ENCODE peak calls at places on chromosomes 2 and 18, in six cellular contexts. H, A, S, K, T and C are unnamed samples.

GRCh38 chr2:47905454-47906260 is 641 bp downstream of the FBXO11 start:
- DNase-seq in H (peak; percentile 26), S (no peak), A (peak; percentile 80), T (peak; percentile 66), K (peak; percentile 88), C (peak; percentile 72)

GRCh38 chr2:236536727-236537398 is 32.8 kb upstream of the ACKR3 start:
- DNase-seq in K (no peak), T (no peak), S (no peak), H (no peak), A (no peak), C (peak; percentile 84)

GRCh38 chr2:215410932-215411285 is 25.0 kb downstream of the FN1 start:
- DNase-seq in S (peak; percentile 89), K (no peak), H (peak; percentile 97), A (no peak), T (peak; percentile 91), C (no peak)

GRCh38 chr2:203799905-203800304 is 67.7 kb upstream of the CTLA4 start:
- DNase-seq in A (no peak), H (no peak), K (no peak), T (no peak), S (no peak), C (no peak)

GRCh38 chr2:205734436-205734835 is 52.1 kb downstream of the NRP2 start:
- DNase-seq in H (peak; percentile 67), A (no peak), K (peak; percentile 64), S (no peak), T (peak; percentile 88), C (no peak)

GRCh38 chr2:112768432-112768831 is 4.0 kb upstream of the CKAP2L start:
- DNase-seq in S (no peak), H (peak; percentile 78), T (peak; percentile 82), A (no peak), K (no peak), C (no peak)

GRCh38 chr2:30631051-30631671 is 176.1 kb downstream of the CAPN13 start:
- DNase-seq in T (peak; percentile 25), K (no peak), S (no peak), H (no peak), A (no peak), C (peak; percentile 41)

GRCh38 chr2:179354296-179354695 is 89.7 kb upstream of the SESTD1 start:
- DNase-seq in H (no peak), K (no peak), T (no peak), S (no peak), A (no peak), C (no peak)

GRCh38 chr2:150588210-150588870 is 100.9 kb upstream of the RND3 start:
- DNase-seq in A (no peak), H (peak; percentile 11), K (no peak), T (peak; percentile 42), S (no peak), C (no peak)

GRCh38 chr2:217623513-217623912 is 379.3 kb downstream of the TNS1 start:
- DNase-seq in S (no peak), K (no peak), H (no peak), A (no peak), T (no peak), C (no peak)

DNA sequence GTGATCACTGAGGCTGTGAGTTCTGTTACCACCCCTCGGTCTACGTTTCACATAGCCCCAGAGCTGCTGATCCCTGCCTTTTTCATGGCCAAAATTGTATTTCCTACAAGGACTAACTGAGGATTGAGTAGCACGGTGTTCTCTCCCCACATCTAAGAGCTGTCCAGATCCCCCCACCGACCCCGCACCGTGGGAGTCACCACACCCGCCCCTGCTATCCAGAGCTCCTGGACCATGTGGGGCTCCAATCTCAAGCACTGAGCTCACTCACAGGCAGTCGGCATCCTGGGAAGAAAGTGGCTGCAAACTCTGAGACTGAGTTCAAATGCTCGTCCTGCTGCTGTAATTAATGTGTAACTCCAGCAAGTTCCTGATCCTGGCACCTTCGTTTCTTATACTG is 9.7 kb downstream of the SIX2 start:
- DNase-seq in A (no peak), T (no peak), H (no peak), S (no peak), K (no peak), C (no peak)
- H3K27me3 ChIP-seq in A (peaks cover 79% of the 10 kb centered on the region), T (peaks cover 95% of the 10 kb centered on the region), H (no peaks in the 10 kb centered on the region), S (no peaks in the 10 kb centered on the region), K (peaks cover 100% of the 10 kb centered on the region), C (no peaks in the 10 kb centered on the region)

DNA sequence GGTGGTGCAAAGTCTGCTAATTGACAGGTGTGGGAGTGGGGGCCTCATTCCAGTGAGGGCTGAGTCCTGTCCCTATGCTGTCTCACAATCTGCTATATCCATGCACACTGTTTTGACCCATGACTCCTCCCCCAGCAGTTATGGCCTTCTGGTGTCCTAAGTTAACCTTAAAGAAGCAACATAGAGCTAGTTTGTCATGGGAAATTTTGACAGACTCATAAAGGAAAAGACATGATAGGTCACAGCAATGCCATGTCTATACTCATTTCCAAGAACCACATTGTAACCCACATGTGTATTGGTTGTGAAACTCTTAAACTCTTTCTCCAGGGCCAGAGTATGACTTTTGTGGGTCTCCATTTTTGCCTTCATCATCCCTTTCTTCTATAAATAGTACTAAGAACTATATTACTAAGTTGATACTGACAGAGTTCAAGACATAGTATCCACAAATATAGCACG is 78.2 kb upstream of the SLC1A4 start:
- DNase-seq in H (no peak), A (no peak), S (no peak), K (no peak), T (peak; percentile 22), C (no peak)
- H2AFZ ChIP-seq in H (no peak overlapping the region), A (no peak overlapping the region), S (no peak overlapping the region), K (no peak overlapping the region), T (no peak overlapping the region), C (no peak overlapping the region)

DNA sequence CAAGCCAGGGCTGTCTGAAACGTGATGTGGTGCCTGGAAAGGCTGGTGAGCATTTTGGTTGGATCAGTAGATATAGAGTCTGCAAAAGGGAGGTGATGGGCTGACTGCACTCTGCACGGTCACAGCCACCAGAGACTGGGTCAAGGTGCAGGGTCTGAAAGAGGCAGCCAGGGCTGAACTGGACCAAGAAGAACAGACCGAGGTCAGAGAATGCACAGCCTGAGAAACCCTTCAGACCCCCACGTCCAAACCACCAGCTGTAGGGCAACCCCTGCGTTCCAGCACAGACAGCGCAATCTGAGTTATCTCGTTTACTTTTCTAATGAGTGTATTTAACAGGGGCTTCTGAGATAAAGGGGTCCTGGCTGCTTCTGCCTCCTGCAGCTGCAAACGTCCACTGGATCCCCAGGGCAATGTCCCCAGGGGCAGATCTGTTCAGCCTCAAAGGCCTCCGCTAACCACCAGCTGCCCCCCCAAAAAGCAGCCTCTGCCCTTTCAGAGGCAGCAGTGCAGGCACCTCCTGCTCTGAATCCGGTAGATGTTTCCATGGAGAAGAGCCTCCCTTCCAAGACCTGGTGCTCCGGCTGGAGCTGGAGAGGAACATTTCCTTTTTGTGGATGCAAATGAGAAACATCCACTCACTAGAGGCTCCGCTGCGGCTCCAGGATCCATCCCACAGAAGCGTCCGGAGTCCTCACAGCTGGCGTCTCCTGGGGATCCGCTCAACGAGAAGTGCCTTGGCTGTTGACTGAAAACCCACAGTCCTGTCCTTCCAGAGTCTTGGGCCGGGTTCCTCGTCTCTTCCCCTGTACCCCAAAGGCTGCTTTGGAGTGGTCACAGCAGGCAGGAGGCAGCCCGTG is 977 bp upstream of the KCNG2 start:
- DNase-seq in K (peak; percentile 31), H (no peak), T (no peak), S (no peak), A (no peak), C (no peak)
- H3K9ac ChIP-seq in K (no peak overlapping the region), H (no peak overlapping the region), T (no peak overlapping the region), S (no peak overlapping the region), A (peak overlapping the region; percentile 78), C (no peak overlapping the region)

DNA sequence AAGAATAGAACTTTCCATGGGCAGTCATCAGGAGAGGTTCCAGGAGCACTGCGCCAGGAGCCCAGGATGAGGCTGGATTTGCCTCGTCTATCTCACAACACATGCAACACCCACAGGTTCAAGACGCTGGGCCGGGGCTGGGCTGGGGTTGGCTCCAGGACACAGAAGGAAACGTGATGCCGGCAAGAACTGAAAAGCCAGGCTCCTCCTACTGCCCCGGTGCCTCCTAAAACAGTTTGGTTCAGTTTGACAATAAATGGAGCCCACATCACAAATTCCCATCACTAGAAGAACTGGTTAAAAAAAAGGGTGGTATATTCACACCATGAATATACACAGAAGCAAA is 75.9 kb downstream of the INHBB start:
- DNase-seq in K (no peak), T (no peak), S (no peak), A (no peak), H (no peak), C (no peak)
- H3K27me3 ChIP-seq in K (peaks cover 53% of the 10 kb centered on the region), T (peaks cover 85% of the 10 kb centered on the region), S (peaks cover 24% of the 10 kb centered on the region), A (peaks cover 39% of the 10 kb centered on the region), H (no peaks in the 10 kb centered on the region), C (peaks cover 23% of the 10 kb centered on the region)

GRCh38 chr2:9003366-9003615 is 193 bp downstream of the MBOAT2 start:
- DNase-seq in A (no peak), H (no peak), T (no peak), S (no peak), K (no peak), C (no peak)

GRCh38 chr2:9003616-9004337 is at the start of gene MBOAT2:
- DNase-seq in T (peak; percentile 91), K (peak; percentile 97), A (peak; percentile 91), H (peak; percentile 86), S (peak; percentile 32), C (peak; percentile 95)

GRCh38 chr2:9002637-9003365 is 683 bp downstream of the MBOAT2 start:
- DNase-seq in A (peak; percentile 29), K (peak; percentile 56), S (no peak), H (peak; percentile 31), T (peak; percentile 53), C (peak; percentile 53)

GRCh38 chr2:9006368-9006767 is 2.9 kb upstream of the MBOAT2 start:
- DNase-seq in A (no peak), T (no peak), S (no peak), H (no peak), K (no peak), C (no peak)

GRCh38 chr2:9004338-9005204 is 1.1 kb upstream of the MBOAT2 start:
- DNase-seq in A (no peak), H (peak; percentile 92), K (no peak), S (no peak), T (peak; percentile 31), C (no peak)
- H2AFZ ChIP-seq in A (peak overlapping the region; percentile 93), H (peak overlapping the region; percentile 88), K (peak overlapping the region; percentile 97), S (peak overlapping the region; percentile 13), T (peak overlapping the region; percentile 43), C (peak overlapping the region; percentile 95)

DNA sequence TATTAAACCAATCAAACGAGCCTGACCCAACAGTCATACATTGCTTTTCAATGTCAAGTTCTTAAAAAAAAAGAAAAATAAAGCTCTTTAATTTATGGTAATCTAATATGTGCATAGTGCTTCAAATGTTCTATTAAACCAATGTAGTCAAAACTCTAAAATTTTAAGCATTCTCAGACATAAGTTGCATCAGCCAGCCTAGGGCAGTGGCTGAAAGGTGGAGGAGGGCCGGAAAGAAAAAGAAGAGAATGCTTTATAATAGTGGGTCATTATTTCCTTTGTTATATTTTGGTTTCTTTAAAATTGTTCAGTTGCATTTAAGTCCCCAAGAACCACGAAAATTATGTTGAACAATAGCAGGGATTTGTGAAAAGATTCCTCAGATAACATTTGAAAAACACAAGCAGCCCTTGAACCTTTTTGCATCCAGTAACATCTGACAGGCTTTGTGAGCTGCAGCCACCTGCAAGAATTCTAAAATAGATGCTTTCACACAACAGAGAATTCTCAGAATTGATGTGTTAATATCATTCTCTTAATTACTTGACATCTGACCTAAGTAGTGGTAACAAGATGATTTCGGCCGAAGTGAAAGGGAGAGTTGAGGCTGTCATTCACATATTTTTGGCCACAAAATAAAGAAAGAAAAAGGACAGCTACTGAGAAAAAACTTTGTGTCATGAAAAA is 252.1 kb downstream of the CDCA7 start:
- DNase-seq in S (no peak), K (no peak), H (no peak), A (no peak), T (no peak), C (peak; percentile 20)
- H3K9ac ChIP-seq in S (no peak overlapping the region), K (no peak overlapping the region), H (no peak overlapping the region), A (no peak overlapping the region), T (no peak overlapping the region), C (no peak overlapping the region)